ENCODE peak calls at places on chromosomes 6 and 20, in four cellular contexts. One of them, this sample, is unnamed.

GRCh38 chr6:139029470-139030210 is 1.1 kb downstream of the ABRACL start:
- DNase-seq in iPS DF 19.7: no peak
- DNase-seq in sciatic nerve: peak
- DNase-seq in WTC11: peak
- DNase-seq in this sample: peak

GRCh38 chr6:132798820-132799538 is 542 bp upstream of the SLC18B1 start:
- DNase-seq in WTC11: peak
- DNase-seq in sciatic nerve: peak
- DNase-seq in iPS DF 19.7: no peak
- DNase-seq in this sample: no peak

GRCh38 chr20:18057106-18057993 is at the start of gene OVOL2:
- DNase-seq in sciatic nerve: no peak
- DNase-seq in iPS DF 19.7: no peak
- DNase-seq in WTC11: peak
- DNase-seq in this sample: peak

GRCh38 chr20:58069796-58070663 is 158.4 kb downstream of the ANKRD60 start:
- DNase-seq in iPS DF 19.7: no peak
- DNase-seq in WTC11: no peak
- DNase-seq in sciatic nerve: peak
- DNase-seq in this sample: no peak

GRCh38 chr6:128600397-128600951 is 80.1 kb upstream of the PTPRK start:
- DNase-seq in sciatic nerve: no peak
- DNase-seq in iPS DF 19.7: no peak
- DNase-seq in WTC11: no peak
- DNase-seq in this sample: no peak

GRCh38 chr20:12265662-12266061 is 348.0 kb downstream of the BTBD3 start:
- DNase-seq in iPS DF 19.7: no peak
- DNase-seq in sciatic nerve: no peak
- DNase-seq in WTC11: no peak
- DNase-seq in this sample: no peak

GRCh38 chr20:40786336-40786735 is 97.3 kb upstream of the MAFB start:
- DNase-seq in WTC11: no peak
- DNase-seq in iPS DF 19.7: no peak
- DNase-seq in sciatic nerve: no peak
- DNase-seq in this sample: no peak

GRCh38 chr6:33427585-33428218 is 7.8 kb downstream of the SYNGAP1 start:
- DNase-seq in sciatic nerve: peak
- DNase-seq in iPS DF 19.7: no peak
- DNase-seq in WTC11: peak
- DNase-seq in this sample: peak

GRCh38 chr6:104771258-104771832 is 88.4 kb downstream of the HACE1 start:
- DNase-seq in iPS DF 19.7: no peak
- DNase-seq in sciatic nerve: no peak
- DNase-seq in WTC11: no peak
- DNase-seq in this sample: no peak

GRCh38 chr6:165308926-165309731 is at the start of gene C6orf118:
- DNase-seq in WTC11: peak
- DNase-seq in iPS DF 19.7: peak
- DNase-seq in sciatic nerve: no peak
- DNase-seq in this sample: no peak

GRCh38 chr6:41040101-41040910 is 1.3 kb upstream of the UNC5CL start:
- DNase-seq in sciatic nerve: no peak
- DNase-seq in iPS DF 19.7: no peak
- DNase-seq in WTC11: no peak
- DNase-seq in this sample: peak

GRCh38 chr6:119738425-119738824 is 388.9 kb upstream of the MAN1A1 start:
- DNase-seq in iPS DF 19.7: no peak
- DNase-seq in sciatic nerve: no peak
- DNase-seq in WTC11: no peak
- DNase-seq in this sample: no peak

GRCh38 chr20:20604357-20604756 is 108.1 kb downstream of the RALGAPA2 start:
- DNase-seq in iPS DF 19.7: no peak
- DNase-seq in WTC11: no peak
- DNase-seq in sciatic nerve: no peak
- DNase-seq in this sample: no peak

GRCh38 chr20:31840906-31841816 is 4.2 kb downstream of the FOXS1 start:
- DNase-seq in sciatic nerve: no peak
- DNase-seq in WTC11: no peak
- DNase-seq in iPS DF 19.7: no peak
- DNase-seq in this sample: no peak

GRCh38 chr6:136191606-136192005 is 58.5 kb downstream of the MTFR2 start:
- DNase-seq in iPS DF 19.7: no peak
- DNase-seq in sciatic nerve: no peak
- DNase-seq in WTC11: no peak
- DNase-seq in this sample: no peak

GRCh38 chr20:8774412-8774811 is 294.5 kb upstream of the PLCB4 start:
- DNase-seq in WTC11: no peak
- DNase-seq in sciatic nerve: no peak
- DNase-seq in iPS DF 19.7: no peak
- DNase-seq in this sample: no peak

GRCh38 chr6:119090256-119090655 is 11.8 kb upstream of the FAM184A start:
- DNase-seq in sciatic nerve: no peak
- DNase-seq in WTC11: no peak
- DNase-seq in iPS DF 19.7: no peak
- DNase-seq in this sample: no peak

GRCh38 chr6:12709556-12709955 is 7.0 kb upstream of the PHACTR1 start:
- DNase-seq in WTC11: no peak
- DNase-seq in iPS DF 19.7: no peak
- DNase-seq in sciatic nerve: no peak
- DNase-seq in this sample: no peak

GRCh38 chr6:139376604-139377218 is 2.3 kb upstream of the CITED2 start:
- DNase-seq in iPS DF 19.7: no peak
- DNase-seq in WTC11: peak
- DNase-seq in sciatic nerve: peak
- DNase-seq in this sample: no peak

GRCh38 chr20:37341632-37342031 is 4.3 kb upstream of the SRC start:
- DNase-seq in iPS DF 19.7: no peak
- DNase-seq in sciatic nerve: no peak
- DNase-seq in WTC11: no peak
- DNase-seq in this sample: no peak

GRCh38 chr6:130602151-130602770 is 224.9 kb upstream of the SMLR1 start:
- DNase-seq in iPS DF 19.7: no peak
- DNase-seq in sciatic nerve: no peak
- DNase-seq in WTC11: no peak
- DNase-seq in this sample: no peak

GRCh38 chr20:11542645-11543044 is 375.0 kb upstream of the BTBD3 start:
- DNase-seq in iPS DF 19.7: no peak
- DNase-seq in WTC11: no peak
- DNase-seq in sciatic nerve: no peak
- DNase-seq in this sample: no peak

GRCh38 chr20:4341804-4342560 is 326.6 kb upstream of the RNF24 start:
- DNase-seq in WTC11: no peak
- DNase-seq in sciatic nerve: no peak
- DNase-seq in iPS DF 19.7: no peak
- DNase-seq in this sample: no peak

GRCh38 chr6:167538746-167539145 is 213.9 kb downstream of the TTLL2 start:
- DNase-seq in iPS DF 19.7: no peak
- DNase-seq in WTC11: no peak
- DNase-seq in sciatic nerve: no peak
- DNase-seq in this sample: no peak

GRCh38 chr6:8820313-8820712 is 385.0 kb upstream of the SLC35B3 start:
- DNase-seq in WTC11: no peak
- DNase-seq in sciatic nerve: no peak
- DNase-seq in iPS DF 19.7: no peak
- DNase-seq in this sample: no peak

GRCh38 chr6:135002229-135002844 is 52.3 kb downstream of the HBS1L start:
- DNase-seq in sciatic nerve: no peak
- DNase-seq in WTC11: no peak
- DNase-seq in iPS DF 19.7: no peak
- DNase-seq in this sample: no peak

GRCh38 chr6:88870728-88871330 is 92.6 kb downstream of the RNGTT start:
- DNase-seq in sciatic nerve: no peak
- DNase-seq in WTC11: no peak
- DNase-seq in iPS DF 19.7: no peak
- DNase-seq in this sample: no peak

GRCh38 chr20:3150908-3151307 is 8.8 kb downstream of the FASTKD5 start:
- DNase-seq in sciatic nerve: no peak
- DNase-seq in WTC11: no peak
- DNase-seq in iPS DF 19.7: no peak
- DNase-seq in this sample: no peak